ENCODE peak calls at places on chromosomes 5 and 9, in five cellular contexts. G is heart left ventricle, H is IMR-90, B is lower lobe of right lung, F is right atrium auricular region. I is an unnamed sample. For H3K36me3 and H3K4me1, the result is how much of the 10 kb centered on the place peaks cover.

GRCh38 chr5:33010851-33011250 is 299.7 kb downstream of the NPR3 start:
- DNase-seq in H (peak), G (no peak), F (no peak), B (no peak), I (no peak)

GRCh38 chr5:96957125-96958041 is 21.5 kb downstream of the LNPEP start:
- DNase-seq in F (no peak), G (no peak), H (no peak), B (no peak), I (no peak)

GRCh38 chr9:134568116-134568515 is 73.5 kb upstream of the COL5A1 start:
- DNase-seq in H (no peak), G (no peak), B (peak), F (peak), I (peak)

GRCh38 chr5:50553560-50553984 is 112.5 kb upstream of the EMB start:
- DNase-seq in B (peak), G (no peak), F (no peak), H (no peak), I (no peak)

GRCh38 chr5:4339949-4340348 is 744.3 kb downstream of the IRX1 start:
- DNase-seq in F (no peak), B (no peak), H (no peak), G (no peak), I (no peak)

GRCh38 chr5:86737579-86737978 is 119.8 kb downstream of the COX7C start:
- DNase-seq in H (no peak), G (no peak), F (no peak), B (no peak), I (no peak)

GRCh38 chr5:102801375-102801774 is 46.3 kb downstream of the PAM start:
- DNase-seq in F (no peak), G (no peak), B (no peak), H (no peak), I (no peak)

GRCh38 chr9:19925674-19926503 is 137.1 kb upstream of the SLC24A2 start:
- DNase-seq in F (peak), H (peak), B (peak), G (peak), I (peak)

GRCh38 chr9:128321879-128322341 is 337 bp downstream of the TRUB2 start:
- DNase-seq in H (no peak), B (no peak), G (no peak), F (no peak), I (no peak)

GRCh38 chr9:468766-469496 is 254.3 kb downstream of the DOCK8 start:
- DNase-seq in G (no peak), F (no peak), H (no peak), B (no peak), I (no peak)

GRCh38 chr5:149702953-149703646 is 27.0 kb upstream of the PPARGC1B start:
- DNase-seq in F (peak), G (no peak), B (no peak), H (no peak), I (no peak)

GRCh38 chr9:5949103-5949699 is 58.5 kb downstream of the MLANA start:
- DNase-seq in F (no peak), B (no peak), H (peak), G (no peak), I (no peak)

GRCh38 chr5:150638053-150638444 is 2.4 kb upstream of the SYNPO start:
- DNase-seq in G (no peak), H (no peak), B (no peak), F (no peak), I (no peak)

GRCh38 chr5:51392689-51393199 is 9.5 kb downstream of the ISL1 start:
- DNase-seq in G (no peak), F (no peak), B (no peak), H (no peak), I (no peak)

GRCh38 chr5:1983919-1984695 is 101.4 kb upstream of the IRX4 start:
- DNase-seq in H (no peak), F (no peak), B (no peak), G (no peak), I (no peak)

GRCh38 chr5:128673970-128674369 is 135.9 kb upstream of the FBN2 start:
- DNase-seq in H (no peak), G (no peak), F (no peak), B (no peak), I (no peak)

GRCh38 chr5:157821405-157821804 is 37.5 kb downstream of the CLINT1 start:
- DNase-seq in G (no peak), B (no peak), H (no peak), F (no peak), I (no peak)

GRCh38 chr5:31119938-31120641 is 73.4 kb upstream of the CDH6 start:
- DNase-seq in H (peak), G (no peak), F (no peak), B (no peak), I (no peak)

GRCh38 chr5:80620206-80620605 is 34.2 kb upstream of the MSH3 start:
- DNase-seq in H (peak), G (no peak), B (peak), F (no peak), I (no peak)

GRCh38 chr5:16602182-16602581 is 14.6 kb downstream of the RETREG1 start:
- DNase-seq in B (no peak), F (no peak), G (no peak), H (no peak), I (no peak)

GRCh38 chr9:100472725-100473261 is at the start of gene TMEFF1:
- DNase-seq in H (peak), G (peak), F (no peak), B (no peak), I (no peak)

GRCh38 chr9:120152295-120152694 is 427.7 kb downstream of the CDK5RAP2 start:
- DNase-seq in G (peak), H (no peak), B (no peak), F (no peak), I (no peak)

GRCh38 chr5:9454012-9454481 is 91.8 kb downstream of the SEMA5A start:
- DNase-seq in B (no peak), G (no peak), F (no peak), H (no peak), I (no peak)

GRCh38 chr5:160464466-160464797 is 42.8 kb downstream of the PTTG1 start:
- DNase-seq in B (no peak), G (no peak), H (no peak), F (no peak), I (no peak)

GRCh38 chr9:127886401-127886972 is 9.0 kb upstream of the AK1 start:
- DNase-seq in B (no peak), F (no peak), H (no peak), G (no peak), I (no peak)

GRCh38 chr5:41346609-41347008 is 133.3 kb upstream of the C6 start:
- DNase-seq in H (peak), F (no peak), G (no peak), B (no peak), I (no peak)

GRCh38 chr9:113611461-113612215 is 148.1 kb downstream of the RGS3 start:
- DNase-seq in G (peak), H (no peak), F (no peak), B (no peak), I (no peak)

GRCh38 chr5:111170279-111170678 is 53.9 kb upstream of the CAMK4 start:
- DNase-seq in H (no peak), B (no peak), F (no peak), G (no peak), I (no peak)

GRCh38 chr9:134641173-134641985 is at the start of gene COL5A1:
- DNase-seq in H (peak), B (peak), G (peak), F (peak), I (peak)

GRCh38 chr9:16192403-16193017 is 639.7 kb downstream of the CCDC171 start:
- DNase-seq in F (no peak), H (peak), G (no peak), B (no peak), I (no peak)

GRCh38 chr9:22165144-22165543 is 156.0 kb upstream of the CDKN2B start:
- DNase-seq in F (no peak), G (no peak), B (no peak), H (peak), I (no peak)

GRCh38 chr9:104386020-104386419 is 118.0 kb upstream of the OR13F1 start:
- DNase-seq in B (no peak), H (no peak), F (no peak), G (no peak), I (no peak)

GRCh38 chr5:138668981-138669380 is 84.2 kb upstream of the CTNNA1 start:
- DNase-seq in B (no peak), G (no peak), H (no peak), F (no peak), I (no peak)

GRCh38 chr5:114305402-114306207 is 56.3 kb upstream of the KCNN2 start:
- DNase-seq in G (no peak), F (no peak), H (peak), B (no peak), I (no peak)

GRCh38 chr5:103243665-103244064 is 14.9 kb upstream of the MACIR start:
- DNase-seq in B (no peak), G (no peak), H (peak), F (no peak), I (no peak)

GRCh38 chr5:2466966-2467365 is 284.5 kb downstream of the IRX2 start:
- DNase-seq in H (no peak), G (no peak), F (no peak), B (no peak), I (no peak)

GRCh38 chr9:131717719-131718460 is 22.0 kb downstream of the RAPGEF1 start:
- DNase-seq in G (no peak), B (no peak), H (no peak), F (no peak), I (no peak)

GRCh38 chr9:131722260-131722659 is 17.6 kb downstream of the RAPGEF1 start:
- DNase-seq in G (peak), F (no peak), H (no peak), B (no peak), I (no peak)

GRCh38 chr9:131719262-131719908 is 20.5 kb downstream of the RAPGEF1 start:
- DNase-seq in B (no peak), F (no peak), H (no peak), G (no peak), I (no peak)

GRCh38 chr9:131721096-131721495 is 18.8 kb downstream of the RAPGEF1 start:
- DNase-seq in F (no peak), G (no peak), B (no peak), H (no peak), I (no peak)

DNA sequence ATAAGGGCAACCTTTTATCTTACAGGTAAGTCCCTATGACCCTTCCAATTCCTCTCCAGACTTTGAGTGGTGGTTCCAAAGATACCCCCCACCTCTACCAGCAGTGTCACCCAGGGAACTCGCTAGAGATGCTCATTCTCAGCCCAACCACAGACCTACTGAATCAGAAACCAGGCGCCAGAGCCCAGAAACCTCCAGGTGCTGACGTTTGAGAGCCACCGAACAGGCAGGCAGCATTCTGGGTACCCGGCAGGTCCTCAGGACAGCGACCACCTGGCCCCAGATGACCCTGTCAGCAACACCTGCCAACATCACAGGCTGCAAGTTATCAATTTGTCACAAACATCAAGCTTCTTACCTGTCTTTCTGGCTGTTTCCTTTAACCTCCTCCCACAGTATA is 19.5 kb downstream of the RAPGEF1 start:
- DNase-seq in H (no peak), F (no peak), G (no peak), B (no peak), I (no peak)
- H3K4me3 ChIP-seq in H (no peak), F (no peak), G (no peak), B (no peak), I (no peak)

GRCh38 chr9:95923794-95924193 is 48.3 kb downstream of the ERCC6L2 start:
- DNase-seq in H (no peak), F (no peak), G (no peak), B (no peak), I (no peak)
- H3K36me3 ChIP-seq in H (under half), F (half or more), G (half or more), B (half or more), I (under half)

GRCh38 chr9:37010976-37011375 is 23.1 kb downstream of the PAX5 start:
- DNase-seq in F (no peak), H (no peak), B (no peak), G (no peak), I (no peak)
- H3K4me1 ChIP-seq in F (under half), H (under half), B (under half), G (under half), I (under half)

DNA sequence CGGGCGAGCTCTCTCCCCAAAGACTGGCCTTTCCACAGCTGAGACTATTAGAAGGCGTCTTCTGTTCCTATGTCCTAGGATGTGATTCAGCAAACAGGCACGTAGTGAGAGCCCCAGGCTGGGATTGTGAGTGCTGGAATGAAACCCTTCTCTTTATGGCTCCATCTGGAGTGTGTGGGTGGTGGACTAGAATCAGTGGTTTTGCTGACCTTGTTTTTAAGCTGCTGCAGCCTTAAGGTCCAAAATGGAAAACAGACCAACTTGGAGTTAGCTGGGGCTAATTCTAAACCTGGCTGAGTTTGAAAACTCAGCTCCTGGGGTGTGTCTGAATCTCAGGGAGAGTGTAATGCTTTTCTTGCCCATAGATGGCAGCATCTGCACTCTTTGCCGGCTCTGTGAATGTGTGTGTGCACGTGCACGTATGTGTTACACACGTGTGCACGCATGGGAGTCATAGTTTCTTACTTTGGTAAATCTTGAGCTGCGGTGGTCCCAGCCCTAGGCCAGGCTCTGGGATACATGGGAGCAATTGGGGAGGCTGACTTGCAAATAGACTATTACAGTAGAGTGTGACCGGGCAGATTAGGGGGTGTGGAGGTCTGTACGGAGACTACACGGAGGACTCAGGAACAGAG is 10.7 kb downstream of the GSN start:
- DNase-seq in B (peak), F (peak), G (peak), H (peak), I (peak)
- H3K4me3 ChIP-seq in B (no peak), F (no peak), G (no peak), H (no peak), I (no peak)

GRCh38 chr5:132684922-132685720 is 11.3 kb downstream of the IL4 start:
- DNase-seq in B (no peak), H (no peak), F (no peak), G (no peak), I (no peak)

GRCh38 chr5:132688536-132689409 is 15.0 kb downstream of the IL4 start:
- DNase-seq in B (no peak), G (no peak), H (peak), F (no peak), I (no peak)

GRCh38 chr5:132689518-132689917 is 15.7 kb downstream of the IL4 start:
- DNase-seq in H (no peak), G (no peak), F (no peak), B (no peak), I (no peak)

GRCh38 chr5:132686193-132686592 is 12.4 kb downstream of the IL4 start:
- DNase-seq in B (no peak), H (no peak), G (no peak), F (no peak), I (no peak)

DNA sequence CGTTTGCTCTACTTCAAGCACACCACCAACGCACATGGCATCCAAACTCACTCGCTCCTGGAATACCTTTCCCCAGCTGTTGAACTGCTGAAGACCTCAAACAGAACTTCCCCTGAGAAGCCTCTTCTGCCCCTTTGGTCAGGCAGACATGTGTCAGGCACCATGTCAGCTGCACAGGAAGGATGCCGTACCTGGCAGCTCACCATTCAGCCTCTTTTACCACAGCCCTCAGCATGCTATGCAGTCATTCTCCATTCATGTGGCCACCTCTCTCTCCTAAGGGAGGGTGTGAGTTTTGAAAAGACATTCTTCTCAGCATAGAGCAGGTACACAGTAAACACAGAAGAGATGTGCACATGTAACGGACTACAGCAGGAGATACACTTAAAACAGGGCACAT is 14.2 kb downstream of the IL4 start:
- DNase-seq in H (no peak), G (no peak), F (no peak), B (no peak), I (no peak)
- H3K36me3 ChIP-seq in H (under half), G (under half), F (under half), B (under half), I (under half)

DNA sequence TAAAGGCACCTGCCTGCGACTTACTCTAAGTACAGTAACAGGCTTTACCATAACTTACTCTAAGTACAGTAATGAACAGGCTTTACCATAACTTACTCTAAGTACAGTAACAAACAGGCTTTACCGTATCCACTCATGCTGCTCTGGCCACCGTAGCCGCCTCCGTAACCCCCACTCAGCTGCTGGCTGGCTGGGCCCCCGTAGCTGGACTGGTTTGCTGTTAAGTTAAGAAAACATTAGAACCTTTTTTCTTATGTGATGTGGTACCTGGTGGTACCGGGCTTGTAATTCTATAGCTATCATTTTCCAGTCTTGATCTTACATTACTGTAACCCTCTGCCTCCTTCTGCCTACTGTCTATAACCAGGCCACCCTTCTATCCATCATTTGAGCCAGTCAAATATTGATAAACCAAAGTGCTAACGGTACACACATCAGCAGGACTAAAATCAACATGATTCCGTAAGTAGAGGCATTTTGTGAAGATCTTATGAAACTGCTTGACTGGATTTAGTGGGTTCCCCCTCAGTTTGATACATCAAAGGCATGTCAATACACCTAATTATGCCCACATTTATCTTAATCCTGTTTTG is 7.4 kb downstream of the HNRNPH1 start:
- DNase-seq in G (no peak), H (no peak), B (no peak), F (no peak), I (no peak)
- H3K4me1 ChIP-seq in G (half or more), H (under half), B (half or more), F (under half), I (half or more)

GRCh38 chr5:176559683-176560082 is 10.5 kb downstream of the CDHR2 start:
- DNase-seq in G (no peak), B (no peak), H (no peak), F (no peak), I (no peak)
- H3K4me3 ChIP-seq in G (no peak), B (no peak), H (no peak), F (no peak), I (no peak)

GRCh38 chr9:76709020-76709419 is 55.2 kb upstream of the PCA3 start:
- DNase-seq in F (no peak), H (no peak), G (no peak), B (no peak), I (no peak)
- H3K36me3 ChIP-seq in F (under half), H (under half), G (under half), B (under half), I (under half)

GRCh38 chr9:37295178-37295577 is 127.3 kb upstream of the GRHPR start:
- DNase-seq in F (no peak), B (no peak), G (no peak), H (no peak), I (no peak)
- H3K4me1 ChIP-seq in F (under half), B (under half), G (under half), H (under half), I (under half)

I was measured in right lobe of liver.